ENCODE peak calls at places on chromosomes 11 and 22, in six cellular contexts. One of them, this sample, is unnamed.

GRCh38 chr11:92911478-92911877 is 58.0 kb upstream of the MTNR1B start:
- DNase-seq in activated T-cell treated with anti-CD3 and anti-CD28 coated beads, Interleukin-2, amount 50 U/mL, for 24 hours: no peak
- DNase-seq in lower lobe of right lung: no peak
- DNase-seq in sciatic nerve: no peak
- DNase-seq in stimulated activated CD4-positive, alpha-beta T cell treated with anti-CD3 and anti-CD28 coated beads, Interleukin-1b, Interleukin-23, amount 100 ng/mL, for 1 hour: no peak
- DNase-seq in GM23248: no peak
- DNase-seq in this sample: no peak

GRCh38 chr11:69129053-69129452 is 26.7 kb upstream of the SMIM38 start:
- DNase-seq in activated T-cell treated with anti-CD3 and anti-CD28 coated beads, Interleukin-2, amount 50 U/mL, for 24 hours: no peak
- DNase-seq in GM23248: no peak
- DNase-seq in lower lobe of right lung: no peak
- DNase-seq in stimulated activated CD4-positive, alpha-beta T cell treated with anti-CD3 and anti-CD28 coated beads, Interleukin-1b, Interleukin-23, amount 100 ng/mL, for 1 hour: no peak
- DNase-seq in sciatic nerve: no peak
- DNase-seq in this sample: no peak

GRCh38 chr11:83554896-83555295 is 268.7 kb upstream of the CCDC90B start:
- DNase-seq in GM23248: no peak
- DNase-seq in lower lobe of right lung: no peak
- DNase-seq in activated T-cell treated with anti-CD3 and anti-CD28 coated beads, Interleukin-2, amount 50 U/mL, for 24 hours: no peak
- DNase-seq in sciatic nerve: no peak
- DNase-seq in stimulated activated CD4-positive, alpha-beta T cell treated with anti-CD3 and anti-CD28 coated beads, Interleukin-1b, Interleukin-23, amount 100 ng/mL, for 1 hour: no peak
- DNase-seq in this sample: no peak

GRCh38 chr22:37464181-37464580 is 22.0 kb downstream of the MFNG start:
- DNase-seq in stimulated activated CD4-positive, alpha-beta T cell treated with anti-CD3 and anti-CD28 coated beads, Interleukin-1b, Interleukin-23, amount 100 ng/mL, for 1 hour: no peak
- DNase-seq in activated T-cell treated with anti-CD3 and anti-CD28 coated beads, Interleukin-2, amount 50 U/mL, for 24 hours: no peak
- DNase-seq in GM23248: no peak
- DNase-seq in sciatic nerve: no peak
- DNase-seq in lower lobe of right lung: no peak
- DNase-seq in this sample: no peak

GRCh38 chr11:14954581-14954980 is 17.6 kb downstream of the CALCA start:
- DNase-seq in lower lobe of right lung: no peak
- DNase-seq in stimulated activated CD4-positive, alpha-beta T cell treated with anti-CD3 and anti-CD28 coated beads, Interleukin-1b, Interleukin-23, amount 100 ng/mL, for 1 hour: no peak
- DNase-seq in GM23248: no peak
- DNase-seq in activated T-cell treated with anti-CD3 and anti-CD28 coated beads, Interleukin-2, amount 50 U/mL, for 24 hours: no peak
- DNase-seq in sciatic nerve: no peak
- DNase-seq in this sample: no peak

GRCh38 chr22:27670701-27671412 is 130.7 kb downstream of the MN1 start:
- DNase-seq in sciatic nerve: no peak
- DNase-seq in stimulated activated CD4-positive, alpha-beta T cell treated with anti-CD3 and anti-CD28 coated beads, Interleukin-1b, Interleukin-23, amount 100 ng/mL, for 1 hour: no peak
- DNase-seq in GM23248: peak; percentile 21
- DNase-seq in activated T-cell treated with anti-CD3 and anti-CD28 coated beads, Interleukin-2, amount 50 U/mL, for 24 hours: no peak
- DNase-seq in lower lobe of right lung: no peak
- DNase-seq in this sample: no peak

GRCh38 chr11:65417702-65418430 is 4.7 kb upstream of the NEAT1 start:
- DNase-seq in sciatic nerve: peak; percentile 80
- DNase-seq in lower lobe of right lung: peak; percentile 72
- DNase-seq in activated T-cell treated with anti-CD3 and anti-CD28 coated beads, Interleukin-2, amount 50 U/mL, for 24 hours: peak; percentile 75
- DNase-seq in stimulated activated CD4-positive, alpha-beta T cell treated with anti-CD3 and anti-CD28 coated beads, Interleukin-1b, Interleukin-23, amount 100 ng/mL, for 1 hour: no peak
- DNase-seq in GM23248: peak; percentile 69
- DNase-seq in this sample: no peak

GRCh38 chr11:119223856-119224255 is 17.7 kb downstream of the CBL start:
- DNase-seq in GM23248: peak; percentile 50
- DNase-seq in lower lobe of right lung: no peak
- DNase-seq in stimulated activated CD4-positive, alpha-beta T cell treated with anti-CD3 and anti-CD28 coated beads, Interleukin-1b, Interleukin-23, amount 100 ng/mL, for 1 hour: no peak
- DNase-seq in activated T-cell treated with anti-CD3 and anti-CD28 coated beads, Interleukin-2, amount 50 U/mL, for 24 hours: no peak
- DNase-seq in sciatic nerve: no peak
- DNase-seq in this sample: no peak

GRCh38 chr11:121207485-121208115 is 85.0 kb upstream of the SC5D start:
- DNase-seq in activated T-cell treated with anti-CD3 and anti-CD28 coated beads, Interleukin-2, amount 50 U/mL, for 24 hours: no peak
- DNase-seq in lower lobe of right lung: no peak
- DNase-seq in stimulated activated CD4-positive, alpha-beta T cell treated with anti-CD3 and anti-CD28 coated beads, Interleukin-1b, Interleukin-23, amount 100 ng/mL, for 1 hour: no peak
- DNase-seq in sciatic nerve: no peak
- DNase-seq in GM23248: peak; percentile 1
- DNase-seq in this sample: no peak

GRCh38 chr22:39612811-39613548 is 42.4 kb downstream of the CACNA1I start:
- DNase-seq in activated T-cell treated with anti-CD3 and anti-CD28 coated beads, Interleukin-2, amount 50 U/mL, for 24 hours: peak; percentile 42
- DNase-seq in sciatic nerve: no peak
- DNase-seq in GM23248: no peak
- DNase-seq in lower lobe of right lung: no peak
- DNase-seq in stimulated activated CD4-positive, alpha-beta T cell treated with anti-CD3 and anti-CD28 coated beads, Interleukin-1b, Interleukin-23, amount 100 ng/mL, for 1 hour: no peak
- DNase-seq in this sample: no peak

GRCh38 chr22:18023509-18024275 is 669 bp downstream of the MICAL3 start:
- DNase-seq in stimulated activated CD4-positive, alpha-beta T cell treated with anti-CD3 and anti-CD28 coated beads, Interleukin-1b, Interleukin-23, amount 100 ng/mL, for 1 hour: no peak
- DNase-seq in sciatic nerve: peak; percentile 84
- DNase-seq in GM23248: peak; percentile 96
- DNase-seq in activated T-cell treated with anti-CD3 and anti-CD28 coated beads, Interleukin-2, amount 50 U/mL, for 24 hours: peak; percentile 67
- DNase-seq in lower lobe of right lung: no peak
- DNase-seq in this sample: no peak

GRCh38 chr22:46172522-46172921 is 22.2 kb downstream of the PPARA start:
- DNase-seq in lower lobe of right lung: no peak
- DNase-seq in stimulated activated CD4-positive, alpha-beta T cell treated with anti-CD3 and anti-CD28 coated beads, Interleukin-1b, Interleukin-23, amount 100 ng/mL, for 1 hour: no peak
- DNase-seq in activated T-cell treated with anti-CD3 and anti-CD28 coated beads, Interleukin-2, amount 50 U/mL, for 24 hours: no peak
- DNase-seq in GM23248: peak; percentile 18
- DNase-seq in sciatic nerve: no peak
- DNase-seq in this sample: no peak

GRCh38 chr11:117923773-117924172 is 5.4 kb downstream of the TMPRSS13 start:
- DNase-seq in sciatic nerve: no peak
- DNase-seq in GM23248: peak; percentile 8
- DNase-seq in activated T-cell treated with anti-CD3 and anti-CD28 coated beads, Interleukin-2, amount 50 U/mL, for 24 hours: no peak
- DNase-seq in stimulated activated CD4-positive, alpha-beta T cell treated with anti-CD3 and anti-CD28 coated beads, Interleukin-1b, Interleukin-23, amount 100 ng/mL, for 1 hour: no peak
- DNase-seq in lower lobe of right lung: peak; percentile 8
- DNase-seq in this sample: no peak

GRCh38 chr22:28703436-28703835 is 23.8 kb upstream of the TTC28 start:
- DNase-seq in lower lobe of right lung: no peak
- DNase-seq in GM23248: no peak
- DNase-seq in sciatic nerve: no peak
- DNase-seq in stimulated activated CD4-positive, alpha-beta T cell treated with anti-CD3 and anti-CD28 coated beads, Interleukin-1b, Interleukin-23, amount 100 ng/mL, for 1 hour: no peak
- DNase-seq in activated T-cell treated with anti-CD3 and anti-CD28 coated beads, Interleukin-2, amount 50 U/mL, for 24 hours: no peak
- DNase-seq in this sample: no peak

GRCh38 chr22:39946571-39947407 is 13.4 kb upstream of the TMA7B start:
- DNase-seq in sciatic nerve: no peak
- DNase-seq in activated T-cell treated with anti-CD3 and anti-CD28 coated beads, Interleukin-2, amount 50 U/mL, for 24 hours: no peak
- DNase-seq in stimulated activated CD4-positive, alpha-beta T cell treated with anti-CD3 and anti-CD28 coated beads, Interleukin-1b, Interleukin-23, amount 100 ng/mL, for 1 hour: no peak
- DNase-seq in GM23248: no peak
- DNase-seq in lower lobe of right lung: no peak
- DNase-seq in this sample: no peak

GRCh38 chr11:63888170-63889086 is 28.5 kb downstream of the RCOR2 start:
- DNase-seq in activated T-cell treated with anti-CD3 and anti-CD28 coated beads, Interleukin-2, amount 50 U/mL, for 24 hours: peak; percentile 71
- DNase-seq in lower lobe of right lung: peak; percentile 87
- DNase-seq in sciatic nerve: no peak
- DNase-seq in stimulated activated CD4-positive, alpha-beta T cell treated with anti-CD3 and anti-CD28 coated beads, Interleukin-1b, Interleukin-23, amount 100 ng/mL, for 1 hour: peak; percentile 21
- DNase-seq in GM23248: peak; percentile 78
- DNase-seq in this sample: peak; percentile 67

GRCh38 chr22:37260939-37261338 is 16.9 kb upstream of the RAC2 start:
- DNase-seq in activated T-cell treated with anti-CD3 and anti-CD28 coated beads, Interleukin-2, amount 50 U/mL, for 24 hours: peak; percentile 78
- DNase-seq in sciatic nerve: no peak
- DNase-seq in stimulated activated CD4-positive, alpha-beta T cell treated with anti-CD3 and anti-CD28 coated beads, Interleukin-1b, Interleukin-23, amount 100 ng/mL, for 1 hour: no peak
- DNase-seq in GM23248: peak; percentile 78
- DNase-seq in lower lobe of right lung: peak; percentile 73
- DNase-seq in this sample: peak; percentile 41

GRCh38 chr22:31062566-31063230 is 18.4 kb upstream of the SMTN start:
- DNase-seq in lower lobe of right lung: no peak
- DNase-seq in activated T-cell treated with anti-CD3 and anti-CD28 coated beads, Interleukin-2, amount 50 U/mL, for 24 hours: no peak
- DNase-seq in stimulated activated CD4-positive, alpha-beta T cell treated with anti-CD3 and anti-CD28 coated beads, Interleukin-1b, Interleukin-23, amount 100 ng/mL, for 1 hour: no peak
- DNase-seq in GM23248: peak; percentile 42
- DNase-seq in sciatic nerve: no peak
- DNase-seq in this sample: no peak

GRCh38 chr11:75565221-75565814 is 3.3 kb downstream of the SERPINH1 start:
- DNase-seq in stimulated activated CD4-positive, alpha-beta T cell treated with anti-CD3 and anti-CD28 coated beads, Interleukin-1b, Interleukin-23, amount 100 ng/mL, for 1 hour: no peak
- DNase-seq in GM23248: peak; percentile 95
- DNase-seq in activated T-cell treated with anti-CD3 and anti-CD28 coated beads, Interleukin-2, amount 50 U/mL, for 24 hours: no peak
- DNase-seq in sciatic nerve: no peak
- DNase-seq in lower lobe of right lung: no peak
- DNase-seq in this sample: no peak

GRCh38 chr22:29312218-29313125 is 3.0 kb downstream of the RASL10A start:
- DNase-seq in GM23248: no peak
- DNase-seq in stimulated activated CD4-positive, alpha-beta T cell treated with anti-CD3 and anti-CD28 coated beads, Interleukin-1b, Interleukin-23, amount 100 ng/mL, for 1 hour: no peak
- DNase-seq in lower lobe of right lung: peak; percentile 51
- DNase-seq in activated T-cell treated with anti-CD3 and anti-CD28 coated beads, Interleukin-2, amount 50 U/mL, for 24 hours: no peak
- DNase-seq in sciatic nerve: peak; percentile 66
- DNase-seq in this sample: no peak

GRCh38 chr11:59679347-59679746 is 10.5 kb upstream of the PATL1 start:
- DNase-seq in sciatic nerve: no peak
- DNase-seq in stimulated activated CD4-positive, alpha-beta T cell treated with anti-CD3 and anti-CD28 coated beads, Interleukin-1b, Interleukin-23, amount 100 ng/mL, for 1 hour: no peak
- DNase-seq in GM23248: no peak
- DNase-seq in activated T-cell treated with anti-CD3 and anti-CD28 coated beads, Interleukin-2, amount 50 U/mL, for 24 hours: no peak
- DNase-seq in lower lobe of right lung: no peak
- DNase-seq in this sample: no peak

GRCh38 chr11:62433553-62434301 is 14.9 kb downstream of the SCGB1A1 start:
- DNase-seq in lower lobe of right lung: no peak
- DNase-seq in GM23248: no peak
- DNase-seq in sciatic nerve: no peak
- DNase-seq in stimulated activated CD4-positive, alpha-beta T cell treated with anti-CD3 and anti-CD28 coated beads, Interleukin-1b, Interleukin-23, amount 100 ng/mL, for 1 hour: no peak
- DNase-seq in activated T-cell treated with anti-CD3 and anti-CD28 coated beads, Interleukin-2, amount 50 U/mL, for 24 hours: no peak
- DNase-seq in this sample: no peak

GRCh38 chr11:27968461-27968860 is 139.5 kb downstream of the KIF18A start:
- DNase-seq in stimulated activated CD4-positive, alpha-beta T cell treated with anti-CD3 and anti-CD28 coated beads, Interleukin-1b, Interleukin-23, amount 100 ng/mL, for 1 hour: no peak
- DNase-seq in GM23248: peak; percentile 30
- DNase-seq in sciatic nerve: no peak
- DNase-seq in activated T-cell treated with anti-CD3 and anti-CD28 coated beads, Interleukin-2, amount 50 U/mL, for 24 hours: no peak
- DNase-seq in lower lobe of right lung: no peak
- DNase-seq in this sample: no peak

GRCh38 chr11:12691473-12691872 is 17.3 kb downstream of the TEAD1 start:
- DNase-seq in lower lobe of right lung: no peak
- DNase-seq in stimulated activated CD4-positive, alpha-beta T cell treated with anti-CD3 and anti-CD28 coated beads, Interleukin-1b, Interleukin-23, amount 100 ng/mL, for 1 hour: no peak
- DNase-seq in activated T-cell treated with anti-CD3 and anti-CD28 coated beads, Interleukin-2, amount 50 U/mL, for 24 hours: no peak
- DNase-seq in GM23248: no peak
- DNase-seq in sciatic nerve: no peak
- DNase-seq in this sample: no peak

GRCh38 chr11:73461844-73462435 is 85.7 kb downstream of the RELT start:
- DNase-seq in sciatic nerve: no peak
- DNase-seq in activated T-cell treated with anti-CD3 and anti-CD28 coated beads, Interleukin-2, amount 50 U/mL, for 24 hours: no peak
- DNase-seq in GM23248: no peak
- DNase-seq in stimulated activated CD4-positive, alpha-beta T cell treated with anti-CD3 and anti-CD28 coated beads, Interleukin-1b, Interleukin-23, amount 100 ng/mL, for 1 hour: no peak
- DNase-seq in lower lobe of right lung: no peak
- DNase-seq in this sample: no peak

GRCh38 chr11:83021780-83022125 is 49.9 kb downstream of the RAB30 start:
- DNase-seq in lower lobe of right lung: no peak
- DNase-seq in activated T-cell treated with anti-CD3 and anti-CD28 coated beads, Interleukin-2, amount 50 U/mL, for 24 hours: no peak
- DNase-seq in GM23248: no peak
- DNase-seq in stimulated activated CD4-positive, alpha-beta T cell treated with anti-CD3 and anti-CD28 coated beads, Interleukin-1b, Interleukin-23, amount 100 ng/mL, for 1 hour: no peak
- DNase-seq in sciatic nerve: no peak
- DNase-seq in this sample: no peak

GRCh38 chr11:118289411-118289810 is 15.1 kb upstream of the CD3E start:
- DNase-seq in stimulated activated CD4-positive, alpha-beta T cell treated with anti-CD3 and anti-CD28 coated beads, Interleukin-1b, Interleukin-23, amount 100 ng/mL, for 1 hour: no peak
- DNase-seq in sciatic nerve: no peak
- DNase-seq in activated T-cell treated with anti-CD3 and anti-CD28 coated beads, Interleukin-2, amount 50 U/mL, for 24 hours: no peak
- DNase-seq in lower lobe of right lung: no peak
- DNase-seq in GM23248: no peak
- DNase-seq in this sample: no peak

GRCh38 chr11:91880660-91881059 is 344.0 kb upstream of the FAT3 start:
- DNase-seq in stimulated activated CD4-positive, alpha-beta T cell treated with anti-CD3 and anti-CD28 coated beads, Interleukin-1b, Interleukin-23, amount 100 ng/mL, for 1 hour: no peak
- DNase-seq in activated T-cell treated with anti-CD3 and anti-CD28 coated beads, Interleukin-2, amount 50 U/mL, for 24 hours: no peak
- DNase-seq in sciatic nerve: no peak
- DNase-seq in GM23248: no peak
- DNase-seq in lower lobe of right lung: no peak
- DNase-seq in this sample: no peak

GRCh38 chr11:118610773-118611432 is 3.5 kb downstream of the PHLDB1 start:
- DNase-seq in sciatic nerve: peak; percentile 92
- DNase-seq in GM23248: peak; percentile 89
- DNase-seq in stimulated activated CD4-positive, alpha-beta T cell treated with anti-CD3 and anti-CD28 coated beads, Interleukin-1b, Interleukin-23, amount 100 ng/mL, for 1 hour: peak; percentile 83
- DNase-seq in lower lobe of right lung: peak; percentile 90
- DNase-seq in activated T-cell treated with anti-CD3 and anti-CD28 coated beads, Interleukin-2, amount 50 U/mL, for 24 hours: peak; percentile 93
- DNase-seq in this sample: peak; percentile 74

GRCh38 chr22:21698430-21699329 is 32.9 kb downstream of the PPIL2 start:
- DNase-seq in lower lobe of right lung: no peak
- DNase-seq in activated T-cell treated with anti-CD3 and anti-CD28 coated beads, Interleukin-2, amount 50 U/mL, for 24 hours: no peak
- DNase-seq in stimulated activated CD4-positive, alpha-beta T cell treated with anti-CD3 and anti-CD28 coated beads, Interleukin-1b, Interleukin-23, amount 100 ng/mL, for 1 hour: no peak
- DNase-seq in sciatic nerve: no peak
- DNase-seq in GM23248: no peak
- DNase-seq in this sample: no peak

GRCh38 chr11:118621898-118622375 is 14.5 kb downstream of the PHLDB1 start:
- DNase-seq in activated T-cell treated with anti-CD3 and anti-CD28 coated beads, Interleukin-2, amount 50 U/mL, for 24 hours: no peak
- DNase-seq in sciatic nerve: no peak
- DNase-seq in GM23248: no peak
- DNase-seq in lower lobe of right lung: no peak
- DNase-seq in stimulated activated CD4-positive, alpha-beta T cell treated with anti-CD3 and anti-CD28 coated beads, Interleukin-1b, Interleukin-23, amount 100 ng/mL, for 1 hour: no peak
- DNase-seq in this sample: no peak

GRCh38 chr11:76371170-76371569 is 9.8 kb downstream of the THAP12 start:
- DNase-seq in lower lobe of right lung: no peak
- DNase-seq in sciatic nerve: no peak
- DNase-seq in stimulated activated CD4-positive, alpha-beta T cell treated with anti-CD3 and anti-CD28 coated beads, Interleukin-1b, Interleukin-23, amount 100 ng/mL, for 1 hour: peak; percentile 7
- DNase-seq in activated T-cell treated with anti-CD3 and anti-CD28 coated beads, Interleukin-2, amount 50 U/mL, for 24 hours: no peak
- DNase-seq in GM23248: peak; percentile 91
- DNase-seq in this sample: no peak

GRCh38 chr11:128757235-128757711 is 63.4 kb downstream of the FLI1 start:
- DNase-seq in GM23248: peak; percentile 60
- DNase-seq in activated T-cell treated with anti-CD3 and anti-CD28 coated beads, Interleukin-2, amount 50 U/mL, for 24 hours: peak; percentile 70
- DNase-seq in stimulated activated CD4-positive, alpha-beta T cell treated with anti-CD3 and anti-CD28 coated beads, Interleukin-1b, Interleukin-23, amount 100 ng/mL, for 1 hour: no peak
- DNase-seq in sciatic nerve: no peak
- DNase-seq in lower lobe of right lung: peak; percentile 61
- DNase-seq in this sample: peak; percentile 52

GRCh38 chr22:25898707-25899365 is 156.8 kb downstream of the MYO18B start:
- DNase-seq in sciatic nerve: no peak
- DNase-seq in lower lobe of right lung: no peak
- DNase-seq in activated T-cell treated with anti-CD3 and anti-CD28 coated beads, Interleukin-2, amount 50 U/mL, for 24 hours: no peak
- DNase-seq in GM23248: no peak
- DNase-seq in stimulated activated CD4-positive, alpha-beta T cell treated with anti-CD3 and anti-CD28 coated beads, Interleukin-1b, Interleukin-23, amount 100 ng/mL, for 1 hour: no peak
- DNase-seq in this sample: no peak

GRCh38 chr22:20957691-20958440 is 9.2 kb upstream of the AIFM3 start:
- DNase-seq in GM23248: peak; percentile 63
- DNase-seq in stimulated activated CD4-positive, alpha-beta T cell treated with anti-CD3 and anti-CD28 coated beads, Interleukin-1b, Interleukin-23, amount 100 ng/mL, for 1 hour: no peak
- DNase-seq in lower lobe of right lung: peak; percentile 69
- DNase-seq in sciatic nerve: no peak
- DNase-seq in activated T-cell treated with anti-CD3 and anti-CD28 coated beads, Interleukin-2, amount 50 U/mL, for 24 hours: no peak
- DNase-seq in this sample: no peak

GRCh38 chr11:123478352-123478986 is 48.4 kb downstream of the GRAMD1B start:
- DNase-seq in sciatic nerve: no peak
- DNase-seq in stimulated activated CD4-positive, alpha-beta T cell treated with anti-CD3 and anti-CD28 coated beads, Interleukin-1b, Interleukin-23, amount 100 ng/mL, for 1 hour: no peak
- DNase-seq in lower lobe of right lung: no peak
- DNase-seq in GM23248: peak; percentile 90
- DNase-seq in activated T-cell treated with anti-CD3 and anti-CD28 coated beads, Interleukin-2, amount 50 U/mL, for 24 hours: peak; percentile 69
- DNase-seq in this sample: no peak

This sample was measured in T follicular helper cell.